ENCODE peak calls at places on chromosomes 16 and 17, in nine cellular contexts. E is thyroid gland; Q is amygdala; P is upper lobe of right lung; H is aorta; S is NCI-H82; B is HTR-8/SVneo; C is mucosa of gallbladder; X is stimulated activated effector memory CD8-positive, alpha-beta T cell treated with anti-CD3 and anti-CD28 coated beads, Interleukin-12 subunit alpha, Interleukin-12 subunit beta, amount 100 ng/mL, for 72 hours. Z is an unnamed sample.

GRCh38 chr16:11572301-11572995 is 14.3 kb downstream of the LITAF start:
- DNase-seq in E (no peak), Q (no peak), P (peak), H (no peak), S (no peak), B (no peak), C (no peak), X (no peak), Z (no peak)

GRCh38 chr17:50564916-50565315 is 4.4 kb downstream of the CACNA1G start:
- DNase-seq in E (peak), Q (peak), P (no peak), H (peak), S (peak), B (no peak), C (peak), X (no peak), Z (no peak)

GRCh38 chr16:16004314-16004749 is 54.9 kb downstream of the ABCC1 start:
- DNase-seq in E (no peak), Q (no peak), P (no peak), H (no peak), S (no peak), B (peak), C (no peak), X (no peak), Z (no peak)

GRCh38 chr17:82050152-82050760 is 1.4 kb downstream of the RFNG start:
- DNase-seq in E (no peak), Q (no peak), P (no peak), H (no peak), S (no peak), B (no peak), C (no peak), X (no peak), Z (no peak)

GRCh38 chr17:27430882-27431491 is 25.3 kb upstream of the KSR1 start:
- DNase-seq in E (peak), Q (no peak), P (peak), H (peak), S (peak), B (peak), C (peak), X (no peak), Z (no peak)

GRCh38 chr16:85569615-85570212 is 43.4 kb upstream of the GSE1 start:
- DNase-seq in E (peak), Q (no peak), P (no peak), H (no peak), S (no peak), B (no peak), C (no peak), X (peak), Z (peak)

GRCh38 chr17:41510251-41511065 is 5.0 kb upstream of the KRT13 start:
- DNase-seq in E (no peak), Q (no peak), P (no peak), H (no peak), S (no peak), B (no peak), C (no peak), X (no peak), Z (no peak)

GRCh38 chr17:78781339-78782304 is at the start of gene CYTH1:
- DNase-seq in E (peak), Q (peak), P (peak), H (peak), S (peak), B (peak), C (no peak), X (peak), Z (no peak)

GRCh38 chr17:45930420-45930951 is 36.1 kb downstream of the MAPT start:
- DNase-seq in E (no peak), Q (no peak), P (no peak), H (no peak), S (no peak), B (no peak), C (no peak), X (no peak), Z (no peak)

GRCh38 chr17:44262654-44263225 is 5.2 kb downstream of the SLC4A1 start:
- DNase-seq in E (no peak), Q (no peak), P (no peak), H (no peak), S (no peak), B (no peak), C (no peak), X (no peak), Z (no peak)

GRCh38 chr16:27408012-27408601 is 6.1 kb downstream of the IL21R start:
- DNase-seq in E (no peak), Q (no peak), P (no peak), H (no peak), S (no peak), B (no peak), C (no peak), X (no peak), Z (no peak)

GRCh38 chr17:50200447-50201225 is 795 bp downstream of the COL1A1 start:
- DNase-seq in E (peak), Q (peak), P (peak), H (peak), S (peak), B (peak), C (peak), X (peak), Z (no peak)

GRCh38 chr17:41462705-41463104 is 4.5 kb downstream of the KRT32 start:
- DNase-seq in E (no peak), Q (no peak), P (no peak), H (no peak), S (no peak), B (no peak), C (no peak), X (no peak), Z (no peak)

GRCh38 chr17:3682033-3682432 is 13.4 kb downstream of the EMC6 start:
- DNase-seq in E (no peak), Q (no peak), P (no peak), H (no peak), S (no peak), B (no peak), C (no peak), X (no peak), Z (no peak)

GRCh38 chr17:6070280-6070894 is at the start of gene WSCD1:
- DNase-seq in E (peak), Q (peak), P (no peak), H (no peak), S (peak), B (no peak), C (no peak), X (no peak), Z (no peak)

GRCh38 chr16:83118365-83118764 is 491.6 kb downstream of the CDH13 start:
- DNase-seq in E (no peak), Q (no peak), P (no peak), H (no peak), S (no peak), B (no peak), C (no peak), X (no peak), Z (no peak)